ENCODE peak calls at places on chromosomes 13 and 19, in seven cellular contexts. One of them, this sample, is unnamed.

GRCh38 chr13:102028846-102029245 is 373.0 kb downstream of the FGF14 start:
- DNase-seq in left ventricle myocardium inferior: no peak
- DNase-seq in brain microvascular endothelial cell: no peak
- DNase-seq in neural progenitor cell: no peak
- DNase-seq in GM10248: no peak
- DNase-seq in AG09319: no peak
- DNase-seq in neural crest cell: no peak
- DNase-seq in this sample: no peak

GRCh38 chr13:74795526-74795925 is 661.3 kb upstream of the KLF12 start:
- DNase-seq in left ventricle myocardium inferior: no peak
- DNase-seq in brain microvascular endothelial cell: no peak
- DNase-seq in neural progenitor cell: no peak
- DNase-seq in GM10248: no peak
- DNase-seq in AG09319: no peak
- DNase-seq in neural crest cell: no peak
- DNase-seq in this sample: no peak

GRCh38 chr13:38045278-38046048 is 175.9 kb upstream of the TRPC4 start:
- DNase-seq in left ventricle myocardium inferior: no peak
- DNase-seq in brain microvascular endothelial cell: peak
- DNase-seq in neural progenitor cell: peak
- DNase-seq in GM10248: no peak
- DNase-seq in AG09319: no peak
- DNase-seq in neural crest cell: no peak
- DNase-seq in this sample: no peak

GRCh38 chr13:20566424-20566916 is 487 bp upstream of the IFT88 start:
- DNase-seq in left ventricle myocardium inferior: no peak
- DNase-seq in brain microvascular endothelial cell: peak
- DNase-seq in neural progenitor cell: no peak
- DNase-seq in GM10248: no peak
- DNase-seq in AG09319: no peak
- DNase-seq in neural crest cell: no peak
- DNase-seq in this sample: no peak

GRCh38 chr13:51687928-51688714 is 103.9 kb downstream of the WDFY2 start:
- DNase-seq in left ventricle myocardium inferior: no peak
- DNase-seq in brain microvascular endothelial cell: no peak
- DNase-seq in neural progenitor cell: peak
- DNase-seq in GM10248: no peak
- DNase-seq in AG09319: no peak
- DNase-seq in neural crest cell: no peak
- DNase-seq in this sample: no peak

GRCh38 chr19:18131841-18132596 is 20.9 kb upstream of the PIK3R2 start:
- DNase-seq in left ventricle myocardium inferior: no peak
- DNase-seq in brain microvascular endothelial cell: no peak
- DNase-seq in neural progenitor cell: peak
- DNase-seq in GM10248: no peak
- DNase-seq in AG09319: no peak
- DNase-seq in neural crest cell: peak
- DNase-seq in this sample: no peak

GRCh38 chr19:17779281-17779930 is 15.5 kb upstream of the B3GNT3 start:
- DNase-seq in left ventricle myocardium inferior: no peak
- DNase-seq in brain microvascular endothelial cell: no peak
- DNase-seq in neural progenitor cell: peak
- DNase-seq in GM10248: no peak
- DNase-seq in AG09319: no peak
- DNase-seq in neural crest cell: peak
- DNase-seq in this sample: no peak

GRCh38 chr13:88649855-88650254 is 978.7 kb downstream of the SLITRK5 start:
- DNase-seq in left ventricle myocardium inferior: no peak
- DNase-seq in brain microvascular endothelial cell: no peak
- DNase-seq in neural progenitor cell: no peak
- DNase-seq in GM10248: no peak
- DNase-seq in AG09319: no peak
- DNase-seq in neural crest cell: no peak
- DNase-seq in this sample: no peak

GRCh38 chr19:6794817-6795431 is 22.4 kb downstream of the VAV1 start:
- DNase-seq in left ventricle myocardium inferior: no peak
- DNase-seq in brain microvascular endothelial cell: no peak
- DNase-seq in neural progenitor cell: no peak
- DNase-seq in GM10248: no peak
- DNase-seq in AG09319: no peak
- DNase-seq in neural crest cell: no peak
- DNase-seq in this sample: no peak

GRCh38 chr13:29571876-29572570 is 23.5 kb downstream of the SLC7A1 start:
- DNase-seq in left ventricle myocardium inferior: no peak
- DNase-seq in brain microvascular endothelial cell: no peak
- DNase-seq in neural progenitor cell: no peak
- DNase-seq in GM10248: no peak
- DNase-seq in AG09319: no peak
- DNase-seq in neural crest cell: no peak
- DNase-seq in this sample: no peak

GRCh38 chr13:40780822-40781401 is 8.5 kb upstream of the SLC25A15 start:
- DNase-seq in left ventricle myocardium inferior: no peak
- DNase-seq in brain microvascular endothelial cell: peak
- DNase-seq in neural progenitor cell: no peak
- DNase-seq in GM10248: no peak
- DNase-seq in AG09319: no peak
- DNase-seq in neural crest cell: no peak
- DNase-seq in this sample: no peak

GRCh38 chr19:16938211-16938610 is 49.4 kb downstream of the F2RL3 start:
- DNase-seq in left ventricle myocardium inferior: no peak
- DNase-seq in brain microvascular endothelial cell: no peak
- DNase-seq in neural progenitor cell: no peak
- DNase-seq in GM10248: peak
- DNase-seq in AG09319: no peak
- DNase-seq in neural crest cell: no peak
- DNase-seq in this sample: no peak

GRCh38 chr13:58097831-58098230 is 466.3 kb downstream of the PCDH17 start:
- DNase-seq in left ventricle myocardium inferior: no peak
- DNase-seq in brain microvascular endothelial cell: no peak
- DNase-seq in neural progenitor cell: no peak
- DNase-seq in GM10248: no peak
- DNase-seq in AG09319: no peak
- DNase-seq in neural crest cell: no peak
- DNase-seq in this sample: no peak

GRCh38 chr13:46101488-46102289 is 3.1 kb downstream of the CPB2 start:
- DNase-seq in left ventricle myocardium inferior: no peak
- DNase-seq in brain microvascular endothelial cell: no peak
- DNase-seq in neural progenitor cell: no peak
- DNase-seq in GM10248: no peak
- DNase-seq in AG09319: no peak
- DNase-seq in neural crest cell: no peak
- DNase-seq in this sample: no peak

GRCh38 chr19:10961763-10962536 is 1.1 kb downstream of the SMARCA4 start:
- DNase-seq in left ventricle myocardium inferior: no peak
- DNase-seq in brain microvascular endothelial cell: no peak
- DNase-seq in neural progenitor cell: peak
- DNase-seq in GM10248: no peak
- DNase-seq in AG09319: no peak
- DNase-seq in neural crest cell: no peak
- DNase-seq in this sample: no peak

GRCh38 chr19:55223291-55224037 is 5.1 kb downstream of the TMEM86B start:
- DNase-seq in left ventricle myocardium inferior: no peak
- DNase-seq in brain microvascular endothelial cell: no peak
- DNase-seq in neural progenitor cell: no peak
- DNase-seq in GM10248: no peak
- DNase-seq in AG09319: no peak
- DNase-seq in neural crest cell: no peak
- DNase-seq in this sample: no peak

GRCh38 chr19:42129399-42130253 is 2.6 kb downstream of the POU2F2 start:
- DNase-seq in left ventricle myocardium inferior: peak
- DNase-seq in brain microvascular endothelial cell: no peak
- DNase-seq in neural progenitor cell: no peak
- DNase-seq in GM10248: peak
- DNase-seq in AG09319: no peak
- DNase-seq in neural crest cell: no peak
- DNase-seq in this sample: no peak

GRCh38 chr13:113862766-113863510 is 938 bp downstream of the GAS6 start:
- DNase-seq in left ventricle myocardium inferior: peak
- DNase-seq in brain microvascular endothelial cell: no peak
- DNase-seq in neural progenitor cell: peak
- DNase-seq in GM10248: peak
- DNase-seq in AG09319: no peak
- DNase-seq in neural crest cell: no peak
- DNase-seq in this sample: no peak

GRCh38 chr19:17323973-17324327 is 10.7 kb downstream of the ANO8 start:
- DNase-seq in left ventricle myocardium inferior: no peak
- DNase-seq in brain microvascular endothelial cell: no peak
- DNase-seq in neural progenitor cell: no peak
- DNase-seq in GM10248: no peak
- DNase-seq in AG09319: no peak
- DNase-seq in neural crest cell: no peak
- DNase-seq in this sample: no peak

DNA sequence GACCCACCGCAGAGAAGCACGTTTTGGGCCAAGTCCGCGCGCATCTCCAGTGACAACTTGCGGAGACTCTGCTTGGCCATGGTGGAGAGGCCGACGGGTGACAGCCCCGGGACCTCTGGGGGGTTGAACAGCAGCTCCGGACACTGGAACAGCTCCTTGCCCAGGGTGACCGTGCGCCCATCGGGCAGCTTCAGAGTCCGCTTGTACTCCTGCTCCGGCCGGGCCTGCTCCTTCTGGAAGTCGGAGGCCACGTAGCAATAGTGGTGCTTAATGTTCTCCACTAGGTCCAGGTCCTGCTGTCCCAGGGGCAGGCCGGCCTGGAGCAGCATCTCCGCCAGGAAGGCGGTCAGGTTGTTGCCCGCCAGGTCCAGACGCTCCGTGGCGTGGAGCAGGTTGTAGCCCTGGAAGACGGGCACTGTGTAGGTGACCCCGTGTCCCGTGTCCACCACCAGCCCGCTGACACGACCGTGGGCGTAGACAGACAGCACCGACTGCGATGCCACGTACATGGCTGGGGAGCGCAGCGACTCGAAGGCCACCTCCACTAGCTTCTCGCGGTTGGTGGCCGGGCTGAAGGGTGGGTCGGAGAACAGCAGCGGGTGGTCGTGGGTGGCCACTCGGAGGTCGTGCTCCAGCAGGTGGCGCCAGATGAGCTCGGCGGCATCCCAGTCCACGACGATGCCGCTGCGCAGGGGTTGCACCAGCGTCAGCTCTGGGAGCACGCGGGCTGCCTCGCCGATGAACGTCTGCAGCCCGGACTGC is 743 bp downstream of the ACTL9 start:
- DNase-seq in left ventricle myocardium inferior: no peak
- DNase-seq in brain microvascular endothelial cell: no peak
- DNase-seq in neural progenitor cell: peak
- DNase-seq in GM10248: no peak
- DNase-seq in AG09319: no peak
- DNase-seq in neural crest cell: peak
- DNase-seq in this sample: no peak
- TF ChIP-seq CTCF in left ventricle myocardium inferior: no peak
- TF ChIP-seq CTCF in brain microvascular endothelial cell: no peak
- TF ChIP-seq CTCF in neural progenitor cell: peak
- TF ChIP-seq CTCF in GM10248: no peak
- TF ChIP-seq CTCF in AG09319: no peak
- TF ChIP-seq CTCF in neural crest cell: peak
- TF ChIP-seq CTCF in this sample: no peak

DNA sequence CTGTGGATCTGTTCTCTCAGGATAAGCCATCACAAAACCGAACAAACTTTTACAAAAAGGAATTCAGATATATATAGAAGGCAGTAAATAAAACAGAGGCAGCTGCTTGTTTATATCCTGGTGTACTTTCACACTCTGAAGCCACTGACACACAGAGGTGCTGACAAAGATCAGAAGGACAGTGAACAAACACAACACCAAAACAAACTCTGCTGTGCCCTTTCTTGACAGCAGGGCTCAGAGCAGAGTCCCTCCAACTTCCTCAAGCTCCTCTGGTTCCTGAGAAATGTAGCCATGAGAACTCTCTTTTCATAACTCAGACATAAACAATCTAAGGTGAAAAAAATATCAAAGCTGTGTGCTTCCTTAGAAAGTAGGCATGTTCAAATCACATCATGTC is 1052.8 kb upstream of the SPRY2 start:
- DNase-seq in left ventricle myocardium inferior: no peak
- DNase-seq in brain microvascular endothelial cell: no peak
- DNase-seq in neural progenitor cell: peak
- DNase-seq in GM10248: no peak
- DNase-seq in AG09319: no peak
- DNase-seq in neural crest cell: no peak
- DNase-seq in this sample: no peak
- TF ChIP-seq CTCF in left ventricle myocardium inferior: no peak
- TF ChIP-seq CTCF in brain microvascular endothelial cell: no peak
- TF ChIP-seq CTCF in neural progenitor cell: peak
- TF ChIP-seq CTCF in GM10248: no peak
- TF ChIP-seq CTCF in AG09319: no peak
- TF ChIP-seq CTCF in neural crest cell: no peak
- TF ChIP-seq CTCF in this sample: no peak

GRCh38 chr13:98108330-98108729 is 34.6 kb upstream of the FARP1 start:
- DNase-seq in left ventricle myocardium inferior: no peak
- DNase-seq in brain microvascular endothelial cell: no peak
- DNase-seq in neural progenitor cell: no peak
- DNase-seq in GM10248: no peak
- DNase-seq in AG09319: no peak
- DNase-seq in neural crest cell: no peak
- DNase-seq in this sample: no peak

GRCh38 chr13:98109226-98109625 is 33.7 kb upstream of the FARP1 start:
- DNase-seq in left ventricle myocardium inferior: no peak
- DNase-seq in brain microvascular endothelial cell: no peak
- DNase-seq in neural progenitor cell: no peak
- DNase-seq in GM10248: no peak
- DNase-seq in AG09319: no peak
- DNase-seq in neural crest cell: no peak
- DNase-seq in this sample: no peak

GRCh38 chr13:98103531-98103930 is 39.4 kb upstream of the FARP1 start:
- DNase-seq in left ventricle myocardium inferior: no peak
- DNase-seq in brain microvascular endothelial cell: no peak
- DNase-seq in neural progenitor cell: no peak
- DNase-seq in GM10248: no peak
- DNase-seq in AG09319: no peak
- DNase-seq in neural crest cell: no peak
- DNase-seq in this sample: no peak

GRCh38 chr13:98103942-98104880 is 38.7 kb upstream of the FARP1 start:
- DNase-seq in left ventricle myocardium inferior: no peak
- DNase-seq in brain microvascular endothelial cell: no peak
- DNase-seq in neural progenitor cell: no peak
- DNase-seq in GM10248: no peak
- DNase-seq in AG09319: no peak
- DNase-seq in neural crest cell: no peak
- DNase-seq in this sample: no peak

DNA sequence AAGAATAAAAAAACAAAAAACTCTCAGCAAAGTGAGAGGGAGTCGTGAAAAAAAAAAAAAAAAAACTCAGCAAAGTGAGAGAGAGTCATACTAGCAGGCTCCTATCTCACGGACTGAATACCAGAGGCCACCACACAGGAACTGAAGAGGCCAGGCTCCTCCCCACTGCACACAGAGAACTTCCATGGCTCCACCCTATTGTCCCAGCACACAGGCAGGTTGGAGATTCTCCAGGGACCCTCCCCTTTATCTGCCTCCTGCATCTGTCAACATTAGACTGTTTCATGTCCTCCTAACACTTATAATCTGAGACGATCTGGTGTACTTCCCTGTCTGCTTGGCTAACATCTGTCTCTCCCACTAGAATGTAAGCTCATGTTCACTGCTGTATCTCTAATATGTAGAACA is 37.0 kb upstream of the FARP1 start:
- DNase-seq in left ventricle myocardium inferior: peak
- DNase-seq in brain microvascular endothelial cell: peak
- DNase-seq in neural progenitor cell: no peak
- DNase-seq in GM10248: no peak
- DNase-seq in AG09319: no peak
- DNase-seq in neural crest cell: no peak
- DNase-seq in this sample: no peak
- TF ChIP-seq CTCF in left ventricle myocardium inferior: no peak
- TF ChIP-seq CTCF in brain microvascular endothelial cell: no peak
- TF ChIP-seq CTCF in neural progenitor cell: no peak
- TF ChIP-seq CTCF in GM10248: no peak
- TF ChIP-seq CTCF in AG09319: no peak
- TF ChIP-seq CTCF in neural crest cell: no peak
- TF ChIP-seq CTCF in this sample: no peak

GRCh38 chr19:35935911-35936737 is at the start of gene LRFN3:
- DNase-seq in left ventricle myocardium inferior: peak
- DNase-seq in brain microvascular endothelial cell: peak
- DNase-seq in neural progenitor cell: peak
- DNase-seq in GM10248: peak
- DNase-seq in AG09319: peak
- DNase-seq in neural crest cell: peak
- DNase-seq in this sample: peak
- TF ChIP-seq CTCF in left ventricle myocardium inferior: no peak
- TF ChIP-seq CTCF in brain microvascular endothelial cell: no peak
- TF ChIP-seq CTCF in neural progenitor cell: no peak
- TF ChIP-seq CTCF in GM10248: no peak
- TF ChIP-seq CTCF in AG09319: no peak
- TF ChIP-seq CTCF in neural crest cell: no peak
- TF ChIP-seq CTCF in this sample: no peak